ENCODE peak calls at places on chromosomes 4 and X, in five cellular contexts. U, C, Q, Y and L are unnamed samples.

GRCh38 chrX:56726609-56727008 is 2.4 kb upstream of the NBDY start:
- DNase-seq in U (peak), C (no peak), Q (no peak), Y (no peak), L (peak)

GRCh38 chrX:264634-265455 is 16.3 kb upstream of the PLCXD1 start:
- DNase-seq in U (peak), C (no peak), Q (peak), Y (no peak), L (peak)

GRCh38 chr4:38034986-38035882 is 75.0 kb downstream of the PTTG2 start:
- DNase-seq in U (peak), C (peak), Q (no peak), Y (no peak), L (no peak)

GRCh38 chr4:139247656-139248238 is 32.3 kb downstream of the MGARP start:
- DNase-seq in U (no peak), C (no peak), Q (no peak), Y (no peak), L (no peak)

GRCh38 chr4:109969087-109969486 is 56.4 kb downstream of the EGF start:
- DNase-seq in U (no peak), C (no peak), Q (no peak), Y (no peak), L (no peak)

GRCh38 chr4:67933038-67933437 is 30.3 kb downstream of the TMPRSS11A start:
- DNase-seq in U (no peak), C (no peak), Q (no peak), Y (no peak), L (no peak)

GRCh38 chr4:99887837-99888236 is 6.4 kb downstream of the LAMTOR3 start:
- DNase-seq in U (no peak), C (no peak), Q (no peak), Y (no peak), L (no peak)

GRCh38 chr4:147571021-147571770 is 46.0 kb upstream of the TMEM184C start:
- DNase-seq in U (no peak), C (no peak), Q (no peak), Y (no peak), L (no peak)

GRCh38 chr4:15771419-15772058 is 6.6 kb upstream of the CD38 start:
- DNase-seq in U (no peak), C (no peak), Q (no peak), Y (no peak), L (no peak)

GRCh38 chr4:13102344-13102743 is 381.8 kb downstream of the RAB28 start:
- DNase-seq in U (no peak), C (no peak), Q (no peak), Y (no peak), L (no peak)

GRCh38 chr4:6549890-6550620 is 24.9 kb upstream of the MAN2B2 start:
- DNase-seq in U (no peak), C (no peak), Q (no peak), Y (no peak), L (no peak)

GRCh38 chr4:155353923-155354540 is 22.7 kb downstream of the MAP9 start:
- DNase-seq in U (peak), C (peak), Q (peak), Y (peak), L (peak)

GRCh38 chr4:38926917-38927316 is 59.3 kb downstream of the FAM114A1 start:
- DNase-seq in U (no peak), C (no peak), Q (no peak), Y (no peak), L (no peak)

GRCh38 chr4:155608231-155608885 is 58.3 kb upstream of the GUCY1A1 start:
- DNase-seq in U (no peak), C (no peak), Q (no peak), Y (no peak), L (no peak)

GRCh38 chr4:39637572-39638357 is 900 bp downstream of the SMIM14 start:
- DNase-seq in U (peak), C (peak), Q (peak), Y (peak), L (peak)

GRCh38 chr4:153555730-153556440 is 89.7 kb downstream of the TMEM131L start:
- DNase-seq in U (no peak), C (peak), Q (no peak), Y (peak), L (no peak)

GRCh38 chrX:39204945-39205344 is 403.7 kb downstream of the MID1IP1 start:
- DNase-seq in U (no peak), C (no peak), Q (no peak), Y (no peak), L (no peak)

GRCh38 chr4:185933078-185933581 is 121.1 kb upstream of the SORBS2 start:
- DNase-seq in U (no peak), C (no peak), Q (no peak), Y (no peak), L (no peak)

GRCh38 chr4:2436301-2436700 is 17.5 kb downstream of the CFAP99 start:
- DNase-seq in U (no peak), C (no peak), Q (no peak), Y (peak), L (peak)

GRCh38 chr4:17762705-17763104 is 18.7 kb downstream of the FAM184B start:
- DNase-seq in U (no peak), C (no peak), Q (no peak), Y (no peak), L (no peak)

GRCh38 chr4:124953059-124953850 is 240.7 kb upstream of the ANKRD50 start:
- DNase-seq in U (no peak), C (no peak), Q (no peak), Y (no peak), L (no peak)

GRCh38 chr4:85127653-85128052 is 161.2 kb upstream of the WDFY3 start:
- DNase-seq in U (no peak), C (no peak), Q (no peak), Y (no peak), L (no peak)

GRCh38 chr4:138233313-138233712 is 8.8 kb downstream of the SLC7A11 start:
- DNase-seq in U (no peak), C (no peak), Q (no peak), Y (no peak), L (no peak)

GRCh38 chr4:187380181-187380581 is 615.4 kb upstream of the ZFP42 start:
- DNase-seq in U (no peak), C (no peak), Q (peak), Y (no peak), L (no peak)

GRCh38 chrX:25873196-25873595 is 264.9 kb upstream of the MAGEB18 start:
- DNase-seq in U (no peak), C (no peak), Q (no peak), Y (no peak), L (no peak)

GRCh38 chrX:11180571-11180970 is 69.4 kb downstream of the HCCS start:
- DNase-seq in U (no peak), C (no peak), Q (no peak), Y (no peak), L (no peak)

GRCh38 chr4:71296945-71297344 is 41.9 kb upstream of the SLC4A4 start:
- DNase-seq in U (peak), C (no peak), Q (no peak), Y (no peak), L (no peak)

GRCh38 chr4:80362578-80363181 is 27.1 kb downstream of the CFAP299 start:
- DNase-seq in U (no peak), C (no peak), Q (no peak), Y (peak), L (peak)

GRCh38 chr4:104064650-104065577 is 345.1 kb upstream of the TACR3 start:
- DNase-seq in U (no peak), C (no peak), Q (peak), Y (peak), L (peak)

GRCh38 chr4:158051401-158052235 is 121.2 kb downstream of the GASK1B start:
- DNase-seq in U (peak), C (peak), Q (no peak), Y (peak), L (no peak)

GRCh38 chrX:97743014-97743413 is 859.3 kb downstream of the RPA4 start:
- DNase-seq in U (no peak), C (no peak), Q (no peak), Y (no peak), L (no peak)

GRCh38 chr4:106615961-106616360 is 247.4 kb upstream of the GIMD1 start:
- DNase-seq in U (no peak), C (no peak), Q (no peak), Y (no peak), L (no peak)

GRCh38 chr4:4377683-4378082 is 9.2 kb upstream of the NSG1 start:
- DNase-seq in U (no peak), C (no peak), Q (no peak), Y (no peak), L (no peak)

GRCh38 chr4:73348185-73348584 is 55.9 kb upstream of the ALB start:
- DNase-seq in U (no peak), C (no peak), Q (no peak), Y (no peak), L (no peak)

GRCh38 chrX:100328342-100328741 is 81.7 kb downstream of the PCDH19 start:
- DNase-seq in U (no peak), C (no peak), Q (no peak), Y (no peak), L (no peak)

GRCh38 chrX:130120321-130120731 is 10.0 kb upstream of the ELF4 start:
- DNase-seq in U (no peak), C (no peak), Q (no peak), Y (no peak), L (no peak)

GRCh38 chr4:127995776-127996175 is 30.6 kb downstream of the ABHD18 start:
- DNase-seq in U (no peak), C (no peak), Q (peak), Y (no peak), L (no peak)

GRCh38 chrX:31293409-31293808 is 221.6 kb upstream of the FTHL17 start:
- DNase-seq in U (no peak), C (no peak), Q (no peak), Y (no peak), L (no peak)

GRCh38 chrX:51144828-51145442 is 187.7 kb upstream of the NUDT10 start:
- DNase-seq in U (no peak), C (no peak), Q (no peak), Y (no peak), L (no peak)

GRCh38 chrX:51148848-51149247 is 183.8 kb upstream of the NUDT10 start:
- DNase-seq in U (no peak), C (no peak), Q (no peak), Y (peak), L (no peak)
- TF ChIP-seq CTCF in U (no peak), C (no peak), Q (no peak), Y (no peak), L (no peak)

DNA sequence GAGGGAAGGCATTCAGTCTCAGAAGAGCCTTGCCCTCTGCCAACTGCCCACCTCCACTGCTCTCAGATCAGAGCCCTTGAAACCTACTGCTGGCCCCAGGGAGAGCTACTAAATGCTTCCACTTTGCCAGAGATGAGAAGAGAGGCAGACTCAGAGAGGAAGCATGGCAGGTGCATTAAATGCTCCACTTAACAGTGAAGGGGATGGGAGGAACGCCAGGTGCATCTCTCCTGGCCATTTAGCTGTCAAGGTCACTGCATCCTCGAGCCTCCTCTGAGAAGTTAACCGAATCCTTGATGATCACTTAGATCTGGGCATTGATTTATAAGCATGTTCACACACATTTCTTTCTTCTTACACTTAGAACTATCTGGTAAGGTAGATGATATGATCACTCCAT is 15.0 kb downstream of the TRPC5 start:
- DNase-seq in U (no peak), C (no peak), Q (no peak), Y (no peak), L (no peak)
- H3K4me3 ChIP-seq in U (no peak), C (no peak), Q (no peak), Y (no peak), L (no peak)

GRCh38 chr4:161463436-161463835 is 700.4 kb downstream of the FSTL5 start:
- DNase-seq in U (no peak), C (no peak), Q (no peak), Y (no peak), L (no peak)

GRCh38 chr4:161457311-161457710 is 706.5 kb downstream of the FSTL5 start:
- DNase-seq in U (no peak), C (no peak), Q (no peak), Y (no peak), L (no peak)

GRCh38 chr4:161454860-161455259 is 708.9 kb downstream of the FSTL5 start:
- DNase-seq in U (no peak), C (no peak), Q (no peak), Y (no peak), L (no peak)

DNA sequence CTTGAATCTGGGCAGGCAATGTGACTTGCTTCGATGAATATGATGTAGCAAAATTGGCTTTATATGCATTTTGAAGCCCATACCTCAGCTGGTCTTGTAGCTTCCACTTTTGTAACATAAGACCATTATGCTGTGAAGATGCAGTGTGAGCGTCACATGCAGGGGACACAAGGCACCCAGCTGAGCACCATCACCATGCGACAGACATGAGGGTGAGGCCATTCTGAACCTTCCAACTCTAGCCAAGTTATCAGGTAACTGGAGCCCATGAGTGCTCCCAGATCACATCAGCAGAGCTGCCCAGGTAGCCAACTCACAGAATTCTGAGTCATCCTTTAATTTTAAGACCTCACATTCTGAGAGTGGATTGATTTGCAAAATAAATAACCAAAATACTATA is 705.9 kb downstream of the FSTL5 start:
- DNase-seq in U (no peak), C (no peak), Q (no peak), Y (no peak), L (no peak)
- TF ChIP-seq CTCF in U (no peak), C (no peak), Q (no peak), Y (no peak), L (no peak)

GRCh38 chr4:56197387-56197786 is 189.9 kb downstream of the AASDH start:
- DNase-seq in U (no peak), C (no peak), Q (no peak), Y (no peak), L (no peak)
- H3K4me3 ChIP-seq in U (no peak), C (no peak), Q (no peak), Y (no peak), L (no peak)

DNA sequence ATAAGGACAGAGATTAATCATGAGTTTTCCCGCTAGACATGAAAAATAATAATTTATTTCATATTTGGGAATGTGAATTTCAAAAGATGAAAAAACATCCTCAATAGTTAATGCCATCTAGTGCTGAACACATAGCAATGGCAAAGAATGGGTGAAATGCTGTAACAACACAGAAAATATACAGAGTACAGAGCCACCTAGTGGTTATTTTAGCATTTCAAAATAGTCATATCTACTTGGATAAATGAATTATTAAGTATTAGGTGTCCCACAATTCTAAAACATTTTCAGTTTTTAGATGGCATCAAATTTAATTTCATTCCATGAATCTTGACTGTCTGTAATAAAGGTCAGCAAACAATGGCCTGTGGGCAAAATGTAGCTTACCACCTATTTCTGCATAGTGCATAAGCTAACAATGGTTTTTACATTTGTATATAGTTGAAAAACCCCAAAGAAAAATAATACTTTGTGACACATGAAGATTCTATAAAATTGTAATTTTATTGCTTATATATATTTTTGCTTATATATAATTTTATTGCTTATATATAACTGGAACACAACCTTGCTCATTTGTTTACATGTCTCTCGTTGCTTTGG is 99.3 kb upstream of the FAM47C start:
- DNase-seq in U (no peak), C (no peak), Q (no peak), Y (no peak), L (no peak)
- TF ChIP-seq CTCF in U (no peak), C (no peak), Q (peak), Y (no peak), L (peak)

GRCh38 chr4:184420881-184421416 is 53.4 kb downstream of the IRF2 start:
- DNase-seq in U (no peak), C (no peak), Q (no peak), Y (no peak), L (no peak)
- H3K4me3 ChIP-seq in U (no peak), C (no peak), Q (no peak), Y (no peak), L (no peak)

DNA sequence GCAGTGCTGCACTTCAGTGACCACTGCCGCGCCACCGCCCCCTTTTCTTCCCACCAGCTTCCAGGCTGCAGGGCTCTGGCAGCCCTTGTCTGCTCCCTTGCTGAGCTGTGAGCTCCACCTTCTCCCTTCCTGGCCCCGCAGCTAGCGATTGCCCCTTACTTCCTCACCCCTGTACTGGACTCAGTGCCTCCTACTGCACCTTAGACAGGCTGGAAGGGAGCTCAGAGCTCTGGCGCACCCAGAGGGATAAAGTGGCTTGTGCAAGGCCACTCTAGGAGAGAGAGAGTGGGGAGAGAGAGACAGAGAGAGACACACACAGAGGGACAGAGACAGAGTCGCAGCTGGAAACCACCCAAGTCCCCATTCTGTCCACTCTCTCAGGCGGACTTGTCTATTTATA is 6.0 kb downstream of the RASL11B start:
- DNase-seq in U (no peak), C (peak), Q (no peak), Y (peak), L (peak)
- TF ChIP-seq CTCF in U (no peak), C (no peak), Q (peak), Y (no peak), L (no peak)